ENCODE peak calls at places on chromosomes 13 and 19, in ten cellular contexts. G, S, T, U, D, M, R, B, I and H are unnamed samples.

GRCh38 chr19:39494661-39495060 is 4.1 kb upstream of the DLL3 start:
- DNase-seq in G (no peak), S (no peak), T (no peak), U (no peak), D (no peak), M (no peak), R (no peak), B (no peak), I (no peak), H (no peak)

GRCh38 chr19:38388310-38389100 is at the start of gene SPRED3:
- DNase-seq in G (no peak), S (no peak), T (no peak), U (peak), D (no peak), M (no peak), R (no peak), B (peak), I (no peak), H (no peak)

GRCh38 chr19:33399081-33399744 is 25.7 kb downstream of the CEBPG start:
- DNase-seq in G (no peak), S (peak), T (no peak), U (peak), D (no peak), M (no peak), R (peak), B (no peak), I (peak), H (no peak)

GRCh38 chr13:100443998-100444328 is 144.6 kb downstream of the GGACT start:
- DNase-seq in G (peak), S (no peak), T (no peak), U (no peak), D (no peak), M (no peak), R (no peak), B (no peak), I (no peak), H (no peak)

GRCh38 chr19:50607874-50608785 is 31.6 kb downstream of the SYT3 start:
- DNase-seq in G (peak), S (peak), T (peak), U (peak), D (peak), M (peak), R (peak), B (peak), I (peak), H (peak)

GRCh38 chr13:51797664-51798488 is 6.1 kb downstream of the DHRS12 start:
- DNase-seq in G (peak), S (peak), T (peak), U (no peak), D (peak), M (peak), R (peak), B (no peak), I (no peak), H (peak)

GRCh38 chr19:49056101-49056901 is 1.2 kb downstream of the CGB7 start:
- DNase-seq in G (no peak), S (peak), T (no peak), U (peak), D (no peak), M (peak), R (peak), B (no peak), I (peak), H (peak)

GRCh38 chr13:84126671-84127171 is 244.4 kb upstream of the SLITRK1 start:
- DNase-seq in G (no peak), S (no peak), T (no peak), U (peak), D (no peak), M (peak), R (no peak), B (no peak), I (no peak), H (no peak)

GRCh38 chr13:75437582-75438318 is 44.2 kb downstream of the TBC1D4 start:
- DNase-seq in G (peak), S (no peak), T (no peak), U (no peak), D (no peak), M (peak), R (no peak), B (no peak), I (no peak), H (no peak)